ENCODE peak calls at places on chromosomes 1 and 21, in five cellular contexts. L, Z, R, S and X are unnamed samples.

GRCh38 chr1:45246760-45247159 is 40.4 kb upstream of the ZSWIM5 start:
- DNase-seq in L (no peak), Z (no peak), R (no peak), S (peak; percentile 78), X (peak; percentile 96)

GRCh38 chr1:27832762-27833161 is 2.2 kb downstream of the PPP1R8 start:
- DNase-seq in L (no peak), Z (no peak), R (no peak), S (peak; percentile 31), X (peak; percentile 61)

GRCh38 chr1:34924759-34925555 is 4.5 kb downstream of the DLGAP3 start:
- DNase-seq in L (peak; percentile 50), Z (peak; percentile 80), R (peak; percentile 83), S (peak; percentile 55), X (peak; percentile 16)

GRCh38 chr1:44282704-44283426 is 69.6 kb downstream of the DMAP1 start:
- DNase-seq in L (no peak), Z (no peak), R (no peak), S (no peak), X (no peak)

GRCh38 chr21:16193758-16194606 is 464.2 kb downstream of the USP25 start:
- DNase-seq in L (peak; percentile 64), Z (peak; percentile 73), R (peak; percentile 60), S (peak; percentile 80), X (peak; percentile 88)

GRCh38 chr1:225766967-225767413 is 10.6 kb upstream of the SRP9 start:
- DNase-seq in L (no peak), Z (no peak), R (peak; percentile 74), S (peak; percentile 71), X (peak; percentile 79)

GRCh38 chr1:26541816-26542711 is 12.5 kb downstream of the RPS6KA1 start:
- DNase-seq in L (peak; percentile 39), Z (peak; percentile 92), R (peak; percentile 66), S (no peak), X (peak; percentile 96)

GRCh38 chr1:229158317-229159294 is 112.3 kb upstream of the RAB4A start:
- DNase-seq in L (no peak), Z (no peak), R (no peak), S (no peak), X (no peak)

GRCh38 chr1:226972931-226973330 is 32.8 kb downstream of the COQ8A start:
- DNase-seq in L (no peak), Z (no peak), R (peak; percentile 45), S (no peak), X (no peak)

GRCh38 chr1:187226396-187226795 is 397.6 kb downstream of the PLA2G4A start:
- DNase-seq in L (no peak), Z (no peak), R (no peak), S (no peak), X (peak; percentile 53)

GRCh38 chr1:21638531-21639341 is 30.4 kb downstream of the RAP1GAP start:
- DNase-seq in L (peak; percentile 99), Z (peak; percentile 87), R (no peak), S (no peak), X (peak; percentile 90)

GRCh38 chr1:156140879-156141707 is 12.3 kb upstream of the SEMA4A start:
- DNase-seq in L (peak; percentile 53), Z (no peak), R (no peak), S (no peak), X (no peak)

GRCh38 chr1:243539636-243540035 is 283.8 kb downstream of the SDCCAG8 start:
- DNase-seq in L (no peak), Z (no peak), R (no peak), S (no peak), X (no peak)

GRCh38 chr1:43952731-43953350 is 6.1 kb downstream of the IPO13 start:
- DNase-seq in L (peak; percentile 15), Z (no peak), R (no peak), S (no peak), X (peak; percentile 36)

DNA sequence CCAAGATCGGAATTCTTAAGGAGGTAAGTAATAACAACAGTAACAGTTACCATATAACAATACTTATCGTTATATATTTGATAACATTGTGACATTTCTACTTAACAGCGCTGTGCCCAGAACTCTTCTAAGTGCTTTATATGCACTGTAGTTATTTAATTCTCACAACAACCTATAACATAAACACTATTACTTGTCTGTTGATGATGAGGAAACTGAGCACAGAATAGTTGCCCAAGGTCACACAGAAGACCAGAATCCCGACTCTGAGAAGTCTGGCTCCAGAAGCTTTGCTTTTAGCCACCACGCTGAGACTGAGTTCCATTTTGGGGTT is 2.4 kb upstream of the ANXA9 start:
- DNase-seq in L (no peak), Z (no peak), R (no peak), S (no peak), X (no peak)
- TF ChIP-seq CTCF in L (no peak), Z (no peak), R (no peak), S (no peak), X (no peak)

GRCh38 chr1:94070746-94071318 is 50.1 kb downstream of the ABCA4 start:
- DNase-seq in L (no peak), Z (no peak), R (no peak), S (no peak), X (no peak)
- H3K4me3 ChIP-seq in L (no peak overlapping the region), Z (no peak overlapping the region), R (no peak overlapping the region), S (no peak overlapping the region), X (no peak overlapping the region)

DNA sequence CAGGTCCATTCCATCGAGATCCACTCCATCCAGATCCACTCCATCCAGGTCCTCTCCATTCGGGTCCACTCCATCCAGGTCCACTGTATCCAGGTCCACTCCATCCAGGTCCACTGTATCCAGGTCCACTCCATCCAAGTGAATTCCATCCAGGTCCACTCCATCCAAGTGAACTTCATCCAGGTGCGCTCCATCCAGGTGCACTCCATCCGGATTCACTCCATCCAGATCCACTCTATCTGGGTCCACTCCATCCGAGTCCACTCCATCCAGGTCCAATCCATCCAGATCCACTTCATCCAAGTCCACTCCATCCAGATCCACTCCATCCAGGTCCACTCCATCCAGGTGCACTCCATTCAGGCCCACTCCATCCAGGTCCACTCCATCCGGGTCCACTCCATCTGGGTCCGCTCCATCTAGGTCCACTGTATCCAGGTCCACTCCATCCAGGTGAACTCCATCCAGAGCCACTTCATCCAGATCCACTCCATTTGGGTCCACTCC is 157.4 kb downstream of the HUNK start:
- DNase-seq in L (no peak), Z (no peak), R (no peak), S (no peak), X (no peak)
- H3K27me3 ChIP-seq in L (no peaks in the 10 kb centered on the region), Z (no peaks in the 10 kb centered on the region), R (no peaks in the 10 kb centered on the region), S (no peaks in the 10 kb centered on the region), X (no peaks in the 10 kb centered on the region)

GRCh38 chr1:147815503-147815902 is 55.1 kb upstream of the GJA5 start:
- DNase-seq in L (no peak), Z (no peak), R (no peak), S (no peak), X (no peak)
- TF ChIP-seq CTCF in L (no peak), Z (no peak), R (no peak), S (peak; percentile 21), X (no peak)

GRCh38 chr1:206000641-206001339 is 2.4 kb downstream of the RAB7B start:
- DNase-seq in L (no peak), Z (no peak), R (no peak), S (peak; percentile 59), X (peak; percentile 31)

GRCh38 chr1:206002833-206003532 is at the start of gene RAB7B:
- DNase-seq in L (peak; percentile 76), Z (peak; percentile 88), R (peak; percentile 69), S (peak; percentile 75), X (peak; percentile 81)

GRCh38 chr1:206002160-206002559 is 1.0 kb downstream of the RAB7B start:
- DNase-seq in L (no peak), Z (no peak), R (no peak), S (no peak), X (peak; percentile 88)

GRCh38 chr1:205998457-205999241 is 4.5 kb downstream of the RAB7B start:
- DNase-seq in L (no peak), Z (peak; percentile 45), R (no peak), S (no peak), X (no peak)

DNA sequence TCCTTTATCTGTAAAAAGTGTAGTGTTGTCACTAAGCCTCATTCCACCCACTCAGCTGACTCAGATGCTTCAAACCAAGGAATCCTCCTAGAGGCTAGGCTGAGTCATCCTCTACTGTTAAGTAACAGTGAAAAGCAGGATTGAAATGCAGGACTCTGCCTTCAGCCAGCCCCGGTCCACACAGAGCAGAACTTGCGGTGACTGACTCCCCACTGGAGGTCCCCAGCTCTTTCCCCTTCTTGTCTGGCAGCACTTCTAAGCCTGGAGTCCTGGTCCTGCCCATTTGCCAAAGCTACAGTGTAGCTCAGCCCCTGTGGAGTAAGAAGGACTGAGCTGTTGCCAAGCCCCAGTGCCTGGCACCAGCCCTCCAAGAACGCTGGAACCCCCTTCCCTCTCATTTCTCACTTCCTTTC is 1.7 kb downstream of the RAB7B start:
- DNase-seq in L (peak; percentile 33), Z (peak; percentile 72), R (no peak), S (peak; percentile 97), X (peak; percentile 98)
- H3K4me3 ChIP-seq in L (no peak overlapping the region), Z (peak overlapping the region; percentile 5), R (no peak overlapping the region), S (no peak overlapping the region), X (peak overlapping the region; percentile 54)

GRCh38 chr21:33025471-33026298 is at the start of gene OLIG2:
- DNase-seq in L (no peak), Z (no peak), R (no peak), S (no peak), X (no peak)
- H3K27me3 ChIP-seq in L (peaks cover 57% of the 10 kb centered on the region), Z (peaks cover 100% of the 10 kb centered on the region), R (peaks cover 4% of the 10 kb centered on the region), S (peaks cover 99% of the 10 kb centered on the region), X (peaks cover 84% of the 10 kb centered on the region)